ENCODE peak calls at places on chromosomes 12 and 14, in five cellular contexts. P is tibial nerve, N is A549, Y is GM12878, B is stomach. T is an unnamed sample.

GRCh38 chr12:4050340-4050739 is 177.1 kb upstream of the PARP11 start:
- DNase-seq in P (no peak), B (no peak), Y (no peak), N (no peak), T (no peak)

GRCh38 chr12:94267907-94268575 is 119.7 kb downstream of the PLXNC1 start:
- DNase-seq in N (no peak), Y (no peak), P (no peak), B (no peak), T (no peak)

GRCh38 chr12:68532204-68532886 is 78.4 kb upstream of the RAP1B start:
- DNase-seq in P (no peak), B (no peak), N (no peak), Y (no peak), T (no peak)

GRCh38 chr12:68180792-68181744 is 21.5 kb upstream of the IFNG start:
- DNase-seq in B (no peak), N (no peak), P (no peak), Y (no peak), T (no peak)

GRCh38 chr12:52360663-52361271 is 6.5 kb downstream of the KRT85 start:
- DNase-seq in P (no peak), B (peak; percentile 72), Y (no peak), N (no peak), T (peak; percentile 12)

GRCh38 chr14:88933203-88933602 is 108.8 kb downstream of the TTC8 start:
- DNase-seq in B (no peak), P (no peak), Y (no peak), N (no peak), T (no peak)

GRCh38 chr14:32666310-32666709 is 272.4 kb upstream of the NPAS3 start:
- DNase-seq in N (no peak), Y (no peak), P (no peak), B (no peak), T (no peak)

GRCh38 chr12:112684742-112685141 is 106.8 kb upstream of the RPH3A start:
- DNase-seq in N (peak; percentile 32), P (no peak), B (no peak), Y (no peak), T (no peak)

GRCh38 chr12:123238961-123239360 is 5.7 kb downstream of the MTRFR start:
- DNase-seq in P (no peak), Y (no peak), N (no peak), B (no peak), T (no peak)

GRCh38 chr12:2764398-2764797 is 30.4 kb upstream of the FKBP4 start:
- DNase-seq in B (no peak), P (no peak), Y (no peak), N (no peak), T (no peak)

GRCh38 chr12:53806689-53807088 is 54.9 kb upstream of the CISTR start:
- DNase-seq in B (no peak), N (no peak), Y (no peak), P (no peak), T (no peak)

GRCh38 chr14:29264865-29265264 is 498.3 kb downstream of the FOXG1 start:
- DNase-seq in P (no peak), N (no peak), B (no peak), Y (no peak), T (no peak)

GRCh38 chr14:66422019-66422946 is 63.9 kb upstream of the CCDC196 start:
- DNase-seq in N (no peak), P (no peak), B (no peak), Y (no peak), T (no peak)

GRCh38 chr12:1797011-1797901 is 23.1 kb upstream of the LRTM2 start:
- DNase-seq in P (peak; percentile 51), Y (no peak), N (no peak), B (peak; percentile 63), T (peak; percentile 94)

GRCh38 chr12:109927622-109928021 is 27.5 kb downstream of the TCHP start:
- DNase-seq in P (no peak), B (peak; percentile 27), N (peak; percentile 64), Y (no peak), T (no peak)

GRCh38 chr14:100271247-100271939 is 32.4 kb downstream of the YY1 start:
- DNase-seq in P (peak; percentile 30), Y (no peak), N (peak; percentile 39), B (peak; percentile 68), T (peak; percentile 50)

GRCh38 chr12:112978163-112979081 is at the start of gene OAS2:
- DNase-seq in Y (peak; percentile 94), N (no peak), P (peak; percentile 50), B (peak; percentile 80), T (peak; percentile 75)

GRCh38 chr12:42296503-42297109 is 29.3 kb downstream of the ZCRB1 start:
- DNase-seq in P (no peak), Y (no peak), N (peak; percentile 60), B (no peak), T (no peak)

GRCh38 chr14:78737606-78738005 is 567.4 kb downstream of the NRXN3 start:
- DNase-seq in B (no peak), N (no peak), Y (no peak), P (no peak), T (no peak)

GRCh38 chr14:104596451-104596918 is 8.1 kb downstream of the TMEM179 start:
- DNase-seq in Y (no peak), B (no peak), P (no peak), N (no peak), T (no peak)

GRCh38 chr14:74401504-74402241 is 24.3 kb downstream of the SYNDIG1L start:
- DNase-seq in P (peak; percentile 9), B (peak; percentile 38), N (no peak), Y (peak; percentile 45), T (peak; percentile 38)
- H3K27ac ChIP-seq in P (no peak overlapping the region), B (peak overlapping the region; percentile 2), N (no peak overlapping the region), Y (peak overlapping the region; percentile 69), T (no peak overlapping the region)

GRCh38 chr12:11862794-11863193 is 207.9 kb upstream of the BCL2L14 start:
- DNase-seq in Y (no peak), P (no peak), N (no peak), B (no peak), T (no peak)

GRCh38 chr12:11863478-11863906 is 207.2 kb upstream of the BCL2L14 start:
- DNase-seq in P (peak; percentile 22), N (no peak), B (peak; percentile 45), Y (no peak), T (no peak)

GRCh38 chr12:11861864-11862600 is 208.7 kb upstream of the BCL2L14 start:
- DNase-seq in N (no peak), B (no peak), P (no peak), Y (no peak), T (no peak)

GRCh38 chr12:11860026-11860425 is 210.6 kb downstream of the ETV6 start:
- DNase-seq in N (no peak), B (no peak), P (no peak), Y (no peak), T (no peak)

DNA sequence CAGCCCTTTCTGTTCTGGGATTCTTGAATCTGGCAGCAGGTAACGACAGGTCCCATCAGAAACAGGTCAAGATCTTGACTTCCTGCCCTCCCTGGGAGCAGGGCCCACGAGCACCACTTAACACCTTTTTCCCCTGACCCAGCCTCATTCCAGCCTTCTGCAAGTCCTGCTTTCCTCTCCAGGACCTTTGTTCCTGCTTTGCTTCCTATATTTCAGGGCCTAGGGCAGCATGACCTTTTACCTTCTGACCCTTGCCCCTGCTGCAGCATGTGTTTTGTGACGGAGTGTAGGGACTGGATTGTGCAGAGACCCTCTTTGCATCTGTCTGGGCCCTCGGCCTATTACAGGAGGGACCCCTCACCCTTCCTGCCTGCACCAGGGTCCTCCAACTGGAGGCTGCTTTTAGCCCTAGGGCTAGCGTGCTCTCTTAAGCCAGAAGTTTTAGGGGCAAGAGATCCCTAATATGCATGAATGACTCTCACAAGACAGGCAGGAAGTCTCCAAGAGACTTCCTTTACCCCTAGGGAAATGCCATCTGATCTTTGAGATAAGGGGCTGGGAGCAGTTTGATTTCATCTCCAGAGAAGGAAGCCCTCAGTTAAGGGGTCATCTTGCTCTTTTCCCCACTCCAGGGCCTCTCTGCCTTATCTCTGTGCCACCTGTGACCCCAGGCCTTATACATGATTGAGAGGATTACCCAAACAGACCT is 209.4 kb upstream of the BCL2L14 start:
- DNase-seq in B (no peak), P (no peak), N (no peak), Y (no peak), T (no peak)
- H3K27ac ChIP-seq in B (peak overlapping the region; percentile 87), P (peak overlapping the region; percentile 84), N (no peak overlapping the region), Y (no peak overlapping the region), T (peak overlapping the region; percentile 79)

GRCh38 chr14:75295061-75295461 is 16.4 kb downstream of the FOS start:
- DNase-seq in N (peak; percentile 87), Y (no peak), P (peak; percentile 67), B (peak; percentile 69), T (peak; percentile 91)
- H3K27ac ChIP-seq in N (peak overlapping the region; percentile 89), Y (no peak overlapping the region), P (peak overlapping the region; percentile 97), B (peak overlapping the region; percentile 91), T (peak overlapping the region; percentile 91)

GRCh38 chr12:15173142-15173541 is 48.1 kb downstream of the RERG start:
- DNase-seq in B (no peak), N (no peak), P (no peak), Y (no peak), T (no peak)

GRCh38 chr12:15171015-15171646 is 50.1 kb downstream of the RERG start:
- DNase-seq in B (peak; percentile 28), Y (no peak), N (peak; percentile 13), P (no peak), T (no peak)

GRCh38 chr12:15168279-15168678 is 52.9 kb downstream of the RERG start:
- DNase-seq in N (no peak), Y (no peak), P (no peak), B (no peak), T (no peak)

DNA sequence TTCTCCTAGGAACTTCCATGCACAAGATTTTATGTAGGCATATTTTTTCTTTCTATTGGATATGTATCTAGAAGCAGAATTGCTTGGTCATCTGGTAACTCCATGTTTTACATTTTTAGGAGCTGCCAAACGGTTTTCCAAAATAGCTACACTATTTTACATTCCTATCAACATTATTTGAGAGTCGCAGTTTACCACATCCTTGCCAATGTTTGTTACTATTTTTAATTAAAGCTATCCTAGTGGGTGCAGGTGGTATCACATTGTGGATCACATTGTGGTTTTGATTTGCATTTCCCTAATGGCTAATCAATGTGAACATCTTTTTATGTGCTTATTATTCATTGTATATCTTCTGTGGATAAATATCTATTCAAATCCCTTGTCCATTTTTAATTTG is 48.8 kb downstream of the RERG start:
- DNase-seq in B (no peak), P (no peak), N (no peak), Y (no peak), T (no peak)
- H3K27ac ChIP-seq in B (no peak overlapping the region), P (no peak overlapping the region), N (no peak overlapping the region), Y (no peak overlapping the region), T (no peak overlapping the region)

DNA sequence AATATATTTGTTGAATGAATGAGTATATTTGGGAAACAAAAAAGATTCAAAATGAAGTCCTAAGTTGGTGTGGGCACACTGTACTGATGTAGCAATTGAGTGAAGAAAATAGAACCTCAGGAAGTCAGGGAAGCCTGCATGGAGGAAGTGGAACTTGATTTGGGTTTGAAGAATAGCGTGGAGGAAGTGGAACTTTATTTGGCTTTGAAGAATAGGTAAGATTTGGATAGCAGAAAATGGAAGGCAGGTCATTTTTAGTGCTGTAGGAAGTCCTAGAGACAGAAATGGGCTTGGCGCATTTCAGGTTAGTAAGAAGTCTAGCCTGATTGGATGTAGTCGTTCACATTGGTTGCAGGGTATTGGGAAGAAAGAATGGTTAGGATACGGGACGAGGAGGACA is 5.4 kb downstream of the C12orf75 start:
- DNase-seq in B (no peak), N (no peak), P (no peak), Y (no peak), T (no peak)
- H3K27ac ChIP-seq in B (no peak overlapping the region), N (no peak overlapping the region), P (no peak overlapping the region), Y (peak overlapping the region; percentile 38), T (no peak overlapping the region)

GRCh38 chr12:78928200-78929074 is 63.9 kb downstream of the SYT1 start:
- DNase-seq in N (peak; percentile 91), Y (no peak), P (no peak), B (no peak), T (no peak)
- H3K27ac ChIP-seq in N (peak overlapping the region; percentile 66), Y (no peak overlapping the region), P (no peak overlapping the region), B (no peak overlapping the region), T (no peak overlapping the region)